ENCODE peak calls at places on chromosomes 4 and X, in six cellular contexts. K is activated T-cell treated with anti-CD3 and anti-CD28 coated beads for 48 hours, U is prostate gland, F is astrocyte of the hippocampus, H is Daoy, N is pons. D is an unnamed sample.

GRCh38 chrX:18630956-18631355 is 41.0 kb downstream of the RS1 start:
- DNase-seq in K (no peak), U (no peak), F (no peak), H (no peak), N (no peak), D (no peak)

GRCh38 chr4:169620846-169621228 is 459 bp downstream of the CLCN3 start:
- DNase-seq in K (no peak), U (no peak), F (peak), H (peak), N (no peak), D (peak)

GRCh38 chr4:74189331-74190043 is 31.6 kb downstream of the MTHFD2L start:
- DNase-seq in K (no peak), U (no peak), F (peak), H (peak), N (peak), D (no peak)

GRCh38 chr4:71559957-71560541 is 221.2 kb downstream of the SLC4A4 start:
- DNase-seq in K (no peak), U (no peak), F (peak), H (peak), N (no peak), D (no peak)

GRCh38 chr4:140944539-140944938 is 188.4 kb upstream of the TBC1D9 start:
- DNase-seq in K (no peak), U (no peak), F (peak), H (peak), N (no peak), D (no peak)

GRCh38 chrX:13386636-13387035 is 66.8 kb upstream of the ATXN3L start:
- DNase-seq in K (no peak), U (no peak), F (no peak), H (no peak), N (no peak), D (no peak)

GRCh38 chr4:159937595-159937994 is 834.7 kb downstream of the RAPGEF2 start:
- DNase-seq in K (no peak), U (no peak), F (no peak), H (no peak), N (no peak), D (no peak)

GRCh38 chrX:40380649-40381488 is 199.9 kb upstream of the ATP6AP2 start:
- DNase-seq in K (no peak), U (no peak), F (no peak), H (no peak), N (no peak), D (no peak)

GRCh38 chrX:129019412-129019811 is 503.9 kb downstream of the SMARCA1 start:
- DNase-seq in K (no peak), U (no peak), F (no peak), H (no peak), N (no peak), D (no peak)

GRCh38 chrX:118272237-118272636 is 73.7 kb upstream of the WDR44 start:
- DNase-seq in K (no peak), U (no peak), F (peak), H (no peak), N (no peak), D (no peak)

GRCh38 chr4:28148221-28148620 is 1287.6 kb downstream of the STIM2 start:
- DNase-seq in K (no peak), U (no peak), F (no peak), H (no peak), N (no peak), D (no peak)

GRCh38 chr4:66855956-66856355 is 689.3 kb downstream of the CENPC start:
- DNase-seq in K (no peak), U (no peak), F (peak), H (peak), N (no peak), D (no peak)

GRCh38 chr4:172826346-172826745 is 342.3 kb upstream of the GALNT7 start:
- DNase-seq in K (no peak), U (no peak), F (peak), H (no peak), N (no peak), D (no peak)

GRCh38 chr4:82833696-82834313 is 35.2 kb upstream of the SCD5 start:
- DNase-seq in K (no peak), U (no peak), F (peak), H (peak), N (no peak), D (no peak)

GRCh38 chr4:38163216-38164006 is 203.2 kb downstream of the PTTG2 start:
- DNase-seq in K (no peak), U (no peak), F (peak), H (no peak), N (no peak), D (no peak)

GRCh38 chr4:55397024-55397520 is 1.3 kb downstream of the TMEM165 start:
- DNase-seq in K (no peak), U (no peak), F (peak), H (no peak), N (no peak), D (no peak)

GRCh38 chrX:5646818-5647217 is 581.8 kb downstream of the NLGN4X start:
- DNase-seq in K (no peak), U (no peak), F (no peak), H (no peak), N (peak), D (no peak)

GRCh38 chrX:150763810-150764209 is 70.6 kb downstream of the MTMR1 start:
- DNase-seq in K (no peak), U (no peak), F (no peak), H (no peak), N (no peak), D (no peak)

GRCh38 chr4:163564221-163564720 is 69.8 kb downstream of the TMA16 start:
- DNase-seq in K (no peak), U (no peak), F (no peak), H (no peak), N (no peak), D (no peak)

GRCh38 chr4:123114915-123115756 is 192.7 kb upstream of the NUDT6 start:
- DNase-seq in K (no peak), U (no peak), F (no peak), H (no peak), N (no peak), D (no peak)

GRCh38 chrX:45850197-45850774 is 649.6 kb upstream of the DIPK2B start:
- DNase-seq in K (no peak), U (no peak), F (peak), H (peak), N (no peak), D (peak)

GRCh38 chrX:115318139-115318538 is 28.6 kb downstream of the LUZP4 start:
- DNase-seq in K (no peak), U (no peak), F (no peak), H (no peak), N (no peak), D (no peak)

D was measured in activated naive CD8-positive, alpha-beta T cell treated with anti-CD3 and anti-CD28 coated beads, Interleukin-2, amount 10 ng/mL, durations not matched to agents 7 days and 5 days.